ENCODE peak calls at places on chromosomes 3 and 15, in eight cellular contexts. T is activated B cell treated with CpG ODN at 0.5 μM for 24 hours; Z is stimulated activated CD4-positive, alpha-beta T cell treated with anti-CD3 and anti-CD28 coated beads, Interleukin-2, amount 100 ng/mL, for 48 hours; H is neuronal stem cell; W is PC-3; C is anterior cingulate cortex; F is stimulated activated CD8-positive, alpha-beta memory T cell treated with anti-CD3 and anti-CD28 coated beads, Interleukin-2, amount 100 ng/mL, for 48 hours; R is substantia nigra. Q is an unnamed sample.

GRCh38 chr3:50525987-50526386 is 22.6 kb upstream of the CACNA2D2 start:
- DNase-seq in R (no peak), Z (peak; percentile 59), F (peak; percentile 62), W (peak; percentile 53), C (no peak), T (no peak), H (no peak), Q (peak; percentile 82)

GRCh38 chr3:171101982-171102610 is 75.6 kb upstream of the SLC2A2 start:
- DNase-seq in H (no peak), C (no peak), F (no peak), Z (no peak), W (peak; percentile 66), T (no peak), R (no peak), Q (peak; percentile 55)

GRCh38 chr3:123522666-123523412 is 62.0 kb downstream of the HACD2 start:
- DNase-seq in T (no peak), C (no peak), R (no peak), Z (no peak), W (no peak), F (no peak), H (no peak), Q (no peak)

GRCh38 chr15:33581032-33581431 is 270.3 kb downstream of the RYR3 start:
- DNase-seq in R (no peak), F (no peak), H (no peak), C (no peak), Z (no peak), T (no peak), W (peak; percentile 34), Q (peak; percentile 88)

GRCh38 chr15:58212909-58213526 is 74.8 kb downstream of the AQP9 start:
- DNase-seq in W (peak; percentile 34), Z (no peak), H (no peak), C (no peak), F (no peak), T (no peak), R (no peak), Q (peak; percentile 42)

GRCh38 chr15:76840830-76841460 is 64.2 kb downstream of the SCAPER start:
- DNase-seq in C (no peak), T (no peak), W (peak; percentile 53), H (no peak), R (no peak), F (no peak), Z (no peak), Q (peak; percentile 48)

GRCh38 chr15:77107068-77107467 is 36.2 kb upstream of the TSPAN3 start:
- DNase-seq in Z (no peak), H (no peak), C (no peak), W (no peak), R (no peak), F (no peak), T (no peak), Q (no peak)

GRCh38 chr3:17302774-17303173 is 418.0 kb downstream of the PLCL2 start:
- DNase-seq in W (peak; percentile 12), H (no peak), R (no peak), C (no peak), T (no peak), F (no peak), Z (no peak), Q (no peak)

GRCh38 chr3:103787879-103788278 is 1353.1 kb downstream of the ZPLD1 start:
- DNase-seq in H (no peak), W (no peak), T (no peak), C (no peak), F (no peak), R (no peak), Z (no peak), Q (no peak)

GRCh38 chr3:64023187-64023860 is at the start of gene PSMD6:
- DNase-seq in R (peak; percentile 81), W (peak; percentile 73), C (peak; percentile 76), Z (peak; percentile 96), F (peak; percentile 93), T (peak; percentile 99), H (peak; percentile 80), Q (peak; percentile 87)

GRCh38 chr3:42117175-42118008 is 26.2 kb downstream of the TRAK1 start:
- DNase-seq in T (no peak), W (peak; percentile 63), C (peak; percentile 11), R (no peak), F (no peak), H (no peak), Z (no peak), Q (peak; percentile 53)

GRCh38 chr3:123422457-123422856 is 26.4 kb downstream of the ADCY5 start:
- DNase-seq in W (no peak), Z (no peak), H (no peak), R (no peak), T (no peak), F (no peak), C (no peak), Q (no peak)

GRCh38 chr3:155347901-155348300 is 54.4 kb upstream of the STRIT1 start:
- DNase-seq in R (no peak), T (no peak), C (no peak), H (no peak), W (no peak), F (no peak), Z (no peak), Q (no peak)

GRCh38 chr3:59759298-59760169 is 709.7 kb upstream of the CFAP20DC start:
- DNase-seq in W (no peak), Z (peak; percentile 31), H (no peak), T (no peak), F (peak; percentile 13), C (no peak), R (no peak), Q (peak; percentile 11)

GRCh38 chr3:24715171-24715792 is 220.6 kb upstream of the THRB start:
- DNase-seq in H (no peak), W (no peak), Z (no peak), R (no peak), F (no peak), T (no peak), C (no peak), Q (no peak)

GRCh38 chr3:119418091-119418512 is 45.3 kb downstream of the TMEM39A start:
- DNase-seq in F (no peak), T (no peak), W (no peak), H (no peak), Z (no peak), R (no peak), C (no peak), Q (no peak)

GRCh38 chr3:20873235-20873634 is 687.2 kb upstream of the SGO1 start:
- DNase-seq in W (no peak), C (no peak), Z (no peak), H (no peak), T (no peak), F (no peak), R (no peak), Q (no peak)

GRCh38 chr15:58476525-58477162 is 44.9 kb downstream of the LIPC start:
- DNase-seq in Z (no peak), T (no peak), F (no peak), R (no peak), C (no peak), W (no peak), H (no peak), Q (no peak)

GRCh38 chr3:141450727-141451378 is 36.0 kb upstream of the RASA2 start:
- DNase-seq in T (no peak), R (no peak), C (no peak), F (no peak), Z (no peak), W (no peak), H (no peak), Q (no peak)

GRCh38 chr3:62134061-62134496 is 239.3 kb downstream of the FEZF2 start:
- DNase-seq in W (no peak), R (no peak), Z (no peak), C (no peak), T (no peak), F (no peak), H (no peak), Q (peak; percentile 33)

GRCh38 chr3:126461450-126462070 is 14.1 kb downstream of the ZXDC start:
- DNase-seq in Z (no peak), F (no peak), C (no peak), H (no peak), W (no peak), R (no peak), T (no peak), Q (no peak)

Q was measured in epithelial cell of esophagus.